ENCODE peak calls at places on chromosomes 11 and 22, in four cellular contexts. P is GM12892, Q is K562, A is HepG2. J is an unnamed sample.

GRCh38 chr22:20438678-20439492 is 1.3 kb upstream of the SCARF2 start:
- DNase-seq in A (peak), P (no peak), Q (peak), J (no peak)

GRCh38 chr11:116366980-116367640 is 405.7 kb downstream of the BUD13 start:
- DNase-seq in P (no peak), Q (no peak), A (peak), J (no peak)

GRCh38 chr11:86099727-86100320 is 30.9 kb upstream of the PICALM start:
- DNase-seq in P (no peak), Q (no peak), A (peak), J (no peak)

GRCh38 chr11:45319077-45319476 is 32.9 kb upstream of the SYT13 start:
- DNase-seq in P (no peak), A (no peak), Q (no peak), J (no peak)

GRCh38 chr11:35235944-35236666 is 97.1 kb downstream of the CD44 start:
- DNase-seq in Q (no peak), A (no peak), P (no peak), J (no peak)

GRCh38 chr22:46366801-46367706 is 31.5 kb downstream of the TRMU start:
- DNase-seq in A (no peak), P (no peak), Q (no peak), J (no peak)

GRCh38 chr11:17541330-17541885 is 2.8 kb downstream of the USH1C start:
- DNase-seq in Q (no peak), P (no peak), A (no peak), J (no peak)

GRCh38 chr11:100876826-100877545 is 189.9 kb downstream of the ARHGAP42 start:
- DNase-seq in A (no peak), P (no peak), Q (no peak), J (no peak)

GRCh38 chr22:43889366-43890253 is 2.2 kb downstream of the PNPLA5 start:
- DNase-seq in A (no peak), Q (peak), P (no peak), J (no peak)

GRCh38 chr22:23104109-23104971 is 34.0 kb downstream of the GNAZ start:
- DNase-seq in Q (no peak), P (no peak), A (no peak), J (no peak)

GRCh38 chr22:42296381-42296853 is 26.0 kb upstream of the TCF20 start:
- DNase-seq in Q (no peak), A (no peak), P (no peak), J (no peak)

GRCh38 chr11:12248330-12248729 is 129.0 kb upstream of the PARVA start:
- DNase-seq in P (no peak), A (peak), Q (no peak), J (no peak)

DNA sequence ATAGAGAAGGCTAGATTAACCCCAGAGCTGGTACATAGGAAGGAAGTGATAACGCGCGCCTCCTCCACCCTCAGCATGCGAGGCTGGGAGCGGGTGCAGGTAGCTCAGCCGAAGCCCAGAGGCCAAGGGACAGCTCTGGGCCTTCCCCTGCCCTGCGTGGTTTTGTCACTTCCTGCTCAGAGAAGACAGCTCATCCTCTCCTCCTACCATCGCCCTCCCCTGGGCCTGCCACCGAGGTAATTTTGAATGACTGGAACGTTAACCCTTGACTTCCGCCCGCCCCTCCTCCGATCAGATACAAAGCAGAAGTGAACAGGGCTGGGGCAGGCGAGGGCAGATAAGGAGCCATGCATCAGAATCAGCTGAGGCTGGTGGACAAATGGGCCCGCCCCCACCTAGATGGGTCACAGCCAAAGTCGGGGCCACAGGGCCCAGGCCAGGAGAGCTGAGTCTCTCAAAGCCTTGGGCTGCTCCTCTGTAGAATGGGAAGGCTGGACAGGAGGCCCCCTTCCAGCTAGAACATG is 1.6 kb downstream of the RAC2 start:
- DNase-seq in Q (peak), P (peak), A (no peak), J (peak)
- TF ChIP-seq POLR2A in Q (peak), P (peak), A (no peak), J (peak)

GRCh38 chr11:62774407-62774806 is 3.2 kb downstream of the TAF6L start:
- DNase-seq in Q (no peak), A (no peak), P (no peak), J (no peak)

GRCh38 chr11:62775646-62776045 is 4.5 kb downstream of the TAF6L start:
- DNase-seq in P (no peak), Q (no peak), A (no peak), J (no peak)

GRCh38 chr11:62771144-62772021 is at the start of gene TAF6L:
- DNase-seq in Q (peak), A (peak), P (peak), J (peak)

GRCh38 chr11:62770778-62771143 is 435 bp upstream of the TAF6L start:
- DNase-seq in Q (peak), A (peak), P (no peak), J (no peak)
- TF ChIP-seq TAF1 in Q (no peak), A (peak), P (no peak), J (no peak)

GRCh38 chr11:9461068-9461759 is 402 bp downstream of the ZNF143 start:
- DNase-seq in P (peak), A (peak), Q (peak), J (peak)
- TF ChIP-seq POLR2A in P (peak), A (peak), Q (peak), J (peak)

GRCh38 chr11:93329936-93330445 is 551 bp upstream of the DEUP1 start:
- DNase-seq in A (no peak), P (no peak), Q (peak), J (no peak)
- TF ChIP-seq TAF1 in A (no peak), P (no peak), Q (no peak), J (no peak)

GRCh38 chr11:124834526-124835190 is 30.6 kb upstream of the ROBO3 start:
- DNase-seq in Q (no peak), A (no peak), P (no peak), J (no peak)
- TF ChIP-seq POLR2A in Q (no peak), A (no peak), P (no peak), J (no peak)

DNA sequence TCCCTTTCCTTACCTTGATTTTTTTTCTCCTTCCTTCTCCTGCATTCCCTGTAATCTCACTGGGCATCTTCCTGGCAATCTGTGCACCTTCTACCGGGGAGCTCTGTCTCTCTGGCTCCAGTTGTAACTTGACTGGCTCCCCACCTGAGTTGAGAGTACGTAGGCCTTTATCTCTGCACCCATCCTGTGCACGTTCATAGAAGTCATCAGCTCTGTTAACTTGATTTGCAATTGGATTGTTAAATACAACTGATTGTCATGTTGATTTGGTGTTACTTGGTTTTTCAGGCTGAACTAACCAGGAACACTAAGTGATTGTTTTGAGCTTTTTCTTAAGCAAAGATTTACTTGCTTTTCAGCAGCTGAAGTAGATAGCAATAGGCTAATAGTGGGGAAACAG is 11.8 kb downstream of the SWAP70 start:
- DNase-seq in Q (no peak), A (no peak), P (no peak), J (no peak)
- TF ChIP-seq TAF1 in Q (no peak), A (no peak), P (no peak), J (no peak)